ENCODE peak calls at places on chromosomes 12 and 14, in four cellular contexts. X is tibial artery, R is fibroblast of lung, M is thyroid gland. H is an unnamed sample.
A peak's percentile ranks its signal among the peaks of the same experiment; 100 is the strongest.

GRCh38 chr12:113207621-113208040 is 13.6 kb upstream of the TPCN1 start:
- DNase-seq in X (no peak), R (peak; percentile 42), M (no peak), H (no peak)

GRCh38 chr12:48770756-48771155 is 18.1 kb downstream of the ADCY6 start:
- DNase-seq in X (no peak), R (no peak), M (no peak), H (no peak)

GRCh38 chr12:65615091-65615490 is 209.2 kb upstream of the HMGA2 start:
- DNase-seq in X (no peak), R (peak; percentile 95), M (no peak), H (no peak)

GRCh38 chr14:63276492-63277342 is 42.0 kb downstream of the GPHB5 start:
- DNase-seq in X (no peak), R (peak; percentile 65), M (no peak), H (no peak)

GRCh38 chr12:40017488-40017887 is 88.4 kb downstream of the SLC2A13 start:
- DNase-seq in X (no peak), R (no peak), M (no peak), H (no peak)

GRCh38 chr12:125079084-125079483 is 13.8 kb downstream of the AACS start:
- DNase-seq in X (no peak), R (no peak), M (no peak), H (no peak)

GRCh38 chr12:96258451-96258933 is 64.3 kb downstream of the ELK3 start:
- DNase-seq in X (peak; percentile 68), R (peak; percentile 73), M (no peak), H (no peak)

GRCh38 chr12:49909328-49909727 is 5.6 kb upstream of the FAIM2 start:
- DNase-seq in X (no peak), R (no peak), M (no peak), H (no peak)

GRCh38 chr12:42498549-42499247 is 90.8 kb downstream of the PRICKLE1 start:
- DNase-seq in X (no peak), R (peak; percentile 48), M (no peak), H (no peak)

GRCh38 chr14:51844482-51844881 is 15.9 kb upstream of the GNG2 start:
- DNase-seq in X (no peak), R (no peak), M (no peak), H (no peak)

GRCh38 chr14:31291210-31291609 is 83.6 kb upstream of the HECTD1 start:
- DNase-seq in X (no peak), R (peak; percentile 26), M (no peak), H (no peak)

GRCh38 chr14:103846569-103847438 is 571 bp downstream of the PPP1R13B start:
- DNase-seq in X (no peak), R (peak; percentile 23), M (peak; percentile 62), H (no peak)

GRCh38 chr12:124837958-124838803 is 25.5 kb downstream of the SCARB1 start:
- DNase-seq in X (peak; percentile 69), R (peak; percentile 99), M (no peak), H (no peak)

GRCh38 chr12:124053855-124054254 is 80.8 kb downstream of the ZNF664 start:
- DNase-seq in X (no peak), R (peak; percentile 75), M (peak; percentile 89), H (no peak)

GRCh38 chr14:50100824-50101223 is 15.5 kb downstream of the VCPKMT start:
- DNase-seq in X (no peak), R (no peak), M (no peak), H (no peak)

GRCh38 chr12:31431721-31432120 is 105.8 kb upstream of the SINHCAF start:
- DNase-seq in X (no peak), R (peak; percentile 24), M (no peak), H (no peak)

GRCh38 chr12:107568718-107569117 is 116.9 kb upstream of the PWP1 start:
- DNase-seq in X (no peak), R (no peak), M (no peak), H (no peak)

GRCh38 chr14:45492876-45493275 is 239.9 kb upstream of the MIS18BP1 start:
- DNase-seq in X (no peak), R (no peak), M (no peak), H (no peak)

GRCh38 chr12:116498471-116498870 is 60.7 kb upstream of the MAP1LC3B2 start:
- DNase-seq in X (no peak), R (no peak), M (no peak), H (no peak)

GRCh38 chr12:95202691-95203476 is 14.4 kb downstream of the FGD6 start:
- DNase-seq in X (no peak), R (peak; percentile 39), M (no peak), H (no peak)

GRCh38 chr12:27285395-27285794 is 41.3 kb downstream of the STK38L start:
- DNase-seq in X (no peak), R (peak; percentile 51), M (no peak), H (no peak)

GRCh38 chr12:94671917-94672316 is 21.6 kb upstream of the TMCC3 start:
- DNase-seq in X (no peak), R (no peak), M (no peak), H (no peak)

GRCh38 chr12:124786065-124786964 is 77.3 kb downstream of the SCARB1 start:
- DNase-seq in X (peak; percentile 66), R (peak; percentile 88), M (peak; percentile 94), H (no peak)

GRCh38 chr12:4908694-4909396 is 860 bp upstream of the KCNA1 start:
- DNase-seq in X (no peak), R (peak; percentile 36), M (peak; percentile 10), H (no peak)

GRCh38 chr12:47370421-47370820 is 290.7 kb upstream of the AMIGO2 start:
- DNase-seq in X (no peak), R (no peak), M (no peak), H (no peak)

GRCh38 chr12:44558340-44559100 is 317.6 kb downstream of the NELL2 start:
- DNase-seq in X (no peak), R (no peak), M (no peak), H (no peak)

GRCh38 chr12:24838531-24838950 is 110.4 kb downstream of the BCAT1 start:
- DNase-seq in X (peak; percentile 76), R (peak; percentile 84), M (no peak), H (no peak)

GRCh38 chr14:53048631-53049030 is 97.8 kb upstream of the FERMT2 start:
- DNase-seq in X (no peak), R (peak; percentile 5), M (no peak), H (no peak)

GRCh38 chr14:73426877-73427276 is 31.5 kb downstream of the NUMB start:
- DNase-seq in X (no peak), R (peak; percentile 83), M (no peak), H (no peak)

DNA sequence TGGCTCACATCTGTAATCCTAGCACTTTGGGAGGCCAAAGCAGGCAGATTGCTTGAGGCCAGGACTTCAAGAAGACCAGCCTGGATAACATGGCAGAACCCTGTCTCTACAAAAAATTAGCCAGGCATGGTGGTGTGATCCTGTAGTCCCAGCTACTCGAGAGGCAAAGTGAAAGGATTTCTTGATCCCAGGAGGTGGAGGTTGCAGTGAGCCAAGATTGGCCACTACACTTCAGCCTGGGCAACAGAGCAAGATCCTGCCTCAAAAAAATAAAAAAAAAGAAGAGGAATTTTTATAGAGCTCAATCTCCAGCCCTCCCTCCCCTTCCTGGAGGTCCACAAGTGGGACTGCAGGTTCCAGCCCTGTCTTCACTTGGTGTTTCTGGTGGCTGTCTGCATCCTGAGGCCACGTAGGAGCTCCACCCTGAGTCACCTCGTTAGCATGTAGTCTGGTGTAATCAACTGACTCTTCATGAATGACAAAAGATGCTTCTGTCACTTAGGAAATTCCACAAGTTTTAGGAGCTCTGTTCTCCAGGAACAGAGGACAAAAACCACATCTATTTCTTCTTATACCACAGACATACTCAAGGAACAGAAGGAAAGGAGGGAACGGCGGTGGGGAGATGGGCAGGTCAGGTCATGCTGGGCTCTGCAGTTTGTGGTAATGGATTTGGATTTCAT is 16.2 kb downstream of the CCDC62 start:
- DNase-seq in X (no peak), R (peak; percentile 56), M (no peak), H (no peak)
- H3K36me3 ChIP-seq in X (no peaks in the 10 kb centered on the region), R (no peaks in the 10 kb centered on the region), M (no peaks in the 10 kb centered on the region), H (no peaks in the 10 kb centered on the region)

DNA sequence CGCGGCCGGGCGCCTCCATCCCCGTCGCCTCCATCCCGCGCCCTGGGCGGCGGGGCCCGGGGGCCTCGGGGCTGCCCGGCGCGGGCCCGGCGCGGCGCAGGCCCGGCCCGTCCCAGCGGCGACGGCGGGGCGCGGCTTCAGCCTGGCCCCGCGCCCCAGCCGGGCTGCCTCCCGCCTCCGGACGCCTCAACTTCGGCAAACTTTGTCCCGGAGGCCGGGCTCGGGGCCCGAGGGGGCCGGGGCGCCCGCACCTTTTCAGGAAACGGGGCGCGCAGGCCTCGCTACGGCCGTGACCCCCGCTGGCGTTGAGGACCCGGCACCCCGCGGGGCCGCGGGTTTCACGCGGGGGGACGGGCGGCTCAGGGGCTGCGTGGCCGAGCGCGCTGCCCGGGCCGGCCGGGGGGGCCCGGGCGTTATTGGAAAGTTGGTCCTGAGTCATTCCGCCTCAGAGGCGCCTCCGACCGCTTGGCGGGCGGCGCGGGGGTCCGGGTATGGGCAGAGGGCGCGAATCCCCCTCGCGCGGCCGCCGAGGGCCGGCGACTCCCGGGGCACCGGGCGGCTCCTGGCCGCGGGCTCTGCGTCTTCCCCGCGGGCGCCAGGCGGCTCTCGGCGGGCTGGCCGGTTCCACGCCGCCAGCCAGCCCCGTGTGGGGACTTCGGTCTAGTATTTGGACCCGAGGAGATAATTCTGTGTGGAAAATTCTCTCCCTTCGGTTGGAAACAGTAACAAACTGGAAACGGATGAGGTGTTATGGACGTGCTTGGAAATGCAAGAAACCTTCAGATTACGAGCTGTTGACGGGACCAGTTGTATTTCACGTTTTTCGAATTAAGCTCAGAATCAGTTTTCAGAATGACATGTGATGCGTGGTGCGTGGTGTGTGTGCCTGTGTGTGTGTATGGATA is 714 bp downstream of the TRAF3 start:
- DNase-seq in X (no peak), R (peak; percentile 49), M (peak; percentile 28), H (no peak)
- H3K27ac ChIP-seq in X (peak overlapping the region; percentile 86), R (peak overlapping the region; percentile 43), M (peak overlapping the region; percentile 79), H (peak overlapping the region; percentile 86)

GRCh38 chr14:91115986-91116385 is 2.1 kb downstream of the DGLUCY start:
- DNase-seq in X (no peak), R (peak; percentile 20), M (peak; percentile 46), H (no peak)
- H3K36me3 ChIP-seq in X (no peaks in the 10 kb centered on the region), R (no peaks in the 10 kb centered on the region), M (no peaks in the 10 kb centered on the region), H (peaks cover 5% of the 10 kb centered on the region)

GRCh38 chr12:55549302-55549701 is at the start of gene OR6C4:
- DNase-seq in X (no peak), R (no peak), M (no peak), H (no peak)
- H3K27ac ChIP-seq in X (no peak within 1 kb of the TSS), R (no peak within 1 kb of the TSS), M (no peak within 1 kb of the TSS), H (no peak within 1 kb of the TSS)

DNA sequence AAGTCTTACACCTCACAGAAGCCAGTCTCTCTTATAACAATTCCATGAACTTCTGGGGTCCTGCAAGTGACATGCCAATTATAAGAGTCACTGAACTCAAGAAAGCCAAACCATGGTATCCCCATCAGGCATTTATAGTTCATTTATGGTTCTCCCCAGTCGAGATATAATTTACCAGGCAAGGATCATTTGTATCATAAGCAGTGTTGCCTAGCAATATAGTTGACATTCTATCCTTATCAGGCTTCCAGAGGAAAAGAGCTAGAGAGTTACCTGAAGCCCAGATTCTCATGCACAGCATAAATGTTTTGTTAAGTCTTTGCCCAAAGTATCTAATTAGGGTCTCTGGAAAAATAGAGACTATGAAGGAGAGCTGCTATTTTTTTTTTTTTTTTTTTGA is 8.1 kb downstream of the JKAMP start:
- DNase-seq in X (no peak), R (no peak), M (no peak), H (no peak)
- H3K36me3 ChIP-seq in X (peaks cover 90% of the 10 kb centered on the region), R (peaks cover 12% of the 10 kb centered on the region), M (peaks cover 4% of the 10 kb centered on the region), H (peaks cover 59% of the 10 kb centered on the region)

GRCh38 chr12:80780746-80781145 is 64.0 kb downstream of the MYF5 start:
- DNase-seq in X (no peak), R (peak; percentile 70), M (no peak), H (no peak)

GRCh38 chr12:80781313-80781712 is 64.6 kb downstream of the MYF5 start:
- DNase-seq in X (no peak), R (no peak), M (no peak), H (no peak)

GRCh38 chr12:80778005-80778541 is 61.4 kb downstream of the MYF5 start:
- DNase-seq in X (peak; percentile 47), R (peak; percentile 94), M (peak; percentile 85), H (no peak)

GRCh38 chr12:80776706-80777105 is 60.0 kb downstream of the MYF5 start:
- DNase-seq in X (no peak), R (no peak), M (no peak), H (no peak)

GRCh38 chr12:80777587-80777986 is 60.9 kb downstream of the MYF5 start:
- DNase-seq in X (no peak), R (peak; percentile 46), M (no peak), H (no peak)
- H3K27ac ChIP-seq in X (peak overlapping the region; percentile 72), R (peak overlapping the region; percentile 64), M (peak overlapping the region; percentile 98), H (no peak overlapping the region)

H was measured in effector memory CD4-positive, alpha-beta T cell.